ENCODE peak calls at places on chromosome 9, in six cellular contexts. X is HTR-8/SVneo; F is kidney; K is AG08395; Q is neuronal stem cell; H is stimulated activated CD4-positive, alpha-beta T cell treated with anti-CD3 and anti-CD28 coated beads, TNF-alpha, amount 100 ng/mL, for 48 hours. N is an unnamed sample.

GRCh38 chr9:92059669-92060068 is 55.5 kb downstream of the SPTLC1 start:
- DNase-seq in X (no peak), F (no peak), K (no peak), Q (no peak), H (no peak), N (no peak)

GRCh38 chr9:132008871-132009812 is 70.5 kb downstream of the MED27 start:
- DNase-seq in X (no peak), F (no peak), K (no peak), Q (no peak), H (no peak), N (no peak)

GRCh38 chr9:34256987-34257585 is 72.0 kb downstream of the KIF24 start:
- DNase-seq in X (no peak), F (no peak), K (no peak), Q (no peak), H (no peak), N (no peak)

GRCh38 chr9:73565833-73566465 is 414.3 kb downstream of the ANXA1 start:
- DNase-seq in X (no peak), F (peak), K (no peak), Q (no peak), H (no peak), N (no peak)

GRCh38 chr9:131776473-131776872 is 36.6 kb upstream of the RAPGEF1 start:
- DNase-seq in X (no peak), F (peak), K (peak), Q (peak), H (no peak), N (no peak)

GRCh38 chr9:94086468-94086867 is 2.2 kb downstream of the PTPDC1 start:
- DNase-seq in X (no peak), F (no peak), K (peak), Q (no peak), H (no peak), N (no peak)

GRCh38 chr9:98886691-98887229 is 56.9 kb upstream of the COL15A1 start:
- DNase-seq in X (no peak), F (no peak), K (no peak), Q (no peak), H (no peak), N (no peak)

GRCh38 chr9:16510506-16510905 is 360.0 kb downstream of the BNC2 start:
- DNase-seq in X (no peak), F (no peak), K (no peak), Q (no peak), H (no peak), N (no peak)

GRCh38 chr9:15213249-15213648 is 93.8 kb downstream of the TTC39B start:
- DNase-seq in X (no peak), F (no peak), K (no peak), Q (no peak), H (no peak), N (no peak)

GRCh38 chr9:15722888-15723287 is 170.0 kb downstream of the CCDC171 start:
- DNase-seq in X (no peak), F (no peak), K (no peak), Q (peak), H (no peak), N (no peak)

GRCh38 chr9:69809304-69809863 is 11.2 kb upstream of the CFAP95 start:
- DNase-seq in X (no peak), F (no peak), K (peak), Q (no peak), H (no peak), N (no peak)

GRCh38 chr9:69036319-69036718 is 767 bp downstream of the FXN start:
- DNase-seq in X (no peak), F (no peak), K (no peak), Q (no peak), H (no peak), N (no peak)

GRCh38 chr9:91100878-91101450 is 260.8 kb downstream of the AUH start:
- DNase-seq in X (no peak), F (no peak), K (peak), Q (no peak), H (no peak), N (no peak)

GRCh38 chr9:126860757-126861466 is 473 bp downstream of the ZBTB34 start:
- DNase-seq in X (peak), F (peak), K (no peak), Q (no peak), H (no peak), N (no peak)

GRCh38 chr9:121736964-121737462 is 85.6 kb downstream of the DAB2IP start:
- DNase-seq in X (no peak), F (peak), K (peak), Q (no peak), H (no peak), N (peak)

GRCh38 chr9:3916984-3917383 is 382.9 kb downstream of the GLIS3 start:
- DNase-seq in X (no peak), F (no peak), K (no peak), Q (no peak), H (no peak), N (no peak)

GRCh38 chr9:121916008-121916407 is 177.1 kb downstream of the TTLL11 start:
- DNase-seq in X (no peak), F (no peak), K (no peak), Q (no peak), H (no peak), N (no peak)

GRCh38 chr9:105979359-105979758 is 285.0 kb downstream of the TMEM38B start:
- DNase-seq in X (no peak), F (no peak), K (no peak), Q (no peak), H (no peak), N (no peak)

GRCh38 chr9:32456564-32456963 is 69.4 kb downstream of the RIGI start:
- DNase-seq in X (no peak), F (no peak), K (peak), Q (no peak), H (no peak), N (no peak)

N was measured in lung.